ENCODE peak calls at places on chromosome 16, in four cellular contexts. One of them, this sample, is unnamed.

GRCh38 chr16:86834451-86835035 is 256.2 kb downstream of the FOXL1 start:
- DNase-seq in frontal cortex: no peak
- DNase-seq in stimulated activated CD4-positive, alpha-beta T cell treated with anti-CD3 and anti-CD28 coated beads, Interleukin-15, amount 100 ng/mL, for 1 hour: no peak
- DNase-seq in activated naive CD4-positive, alpha-beta T cell treated with anti-CD3 and anti-CD28 coated beads for 36 hours: no peak
- DNase-seq in this sample: no peak

GRCh38 chr16:84648595-84649510 is 542 bp downstream of the KLHL36 start:
- DNase-seq in frontal cortex: peak
- DNase-seq in stimulated activated CD4-positive, alpha-beta T cell treated with anti-CD3 and anti-CD28 coated beads, Interleukin-15, amount 100 ng/mL, for 1 hour: peak
- DNase-seq in activated naive CD4-positive, alpha-beta T cell treated with anti-CD3 and anti-CD28 coated beads for 36 hours: peak
- DNase-seq in this sample: no peak

GRCh38 chr16:56107944-56108583 is 83.2 kb upstream of the GNAO1 start:
- DNase-seq in stimulated activated CD4-positive, alpha-beta T cell treated with anti-CD3 and anti-CD28 coated beads, Interleukin-15, amount 100 ng/mL, for 1 hour: no peak
- DNase-seq in activated naive CD4-positive, alpha-beta T cell treated with anti-CD3 and anti-CD28 coated beads for 36 hours: no peak
- DNase-seq in frontal cortex: peak
- DNase-seq in this sample: peak

GRCh38 chr16:57091990-57092785 is at the start of gene CPNE2:
- DNase-seq in stimulated activated CD4-positive, alpha-beta T cell treated with anti-CD3 and anti-CD28 coated beads, Interleukin-15, amount 100 ng/mL, for 1 hour: peak
- DNase-seq in activated naive CD4-positive, alpha-beta T cell treated with anti-CD3 and anti-CD28 coated beads for 36 hours: peak
- DNase-seq in frontal cortex: peak
- DNase-seq in this sample: no peak

GRCh38 chr16:6913535-6913934 is 419.1 kb upstream of the RBFOX1 start:
- DNase-seq in frontal cortex: no peak
- DNase-seq in stimulated activated CD4-positive, alpha-beta T cell treated with anti-CD3 and anti-CD28 coated beads, Interleukin-15, amount 100 ng/mL, for 1 hour: no peak
- DNase-seq in activated naive CD4-positive, alpha-beta T cell treated with anti-CD3 and anti-CD28 coated beads for 36 hours: no peak
- DNase-seq in this sample: no peak

GRCh38 chr16:85395207-85395912 is 217.8 kb upstream of the GSE1 start:
- DNase-seq in frontal cortex: no peak
- DNase-seq in activated naive CD4-positive, alpha-beta T cell treated with anti-CD3 and anti-CD28 coated beads for 36 hours: peak
- DNase-seq in stimulated activated CD4-positive, alpha-beta T cell treated with anti-CD3 and anti-CD28 coated beads, Interleukin-15, amount 100 ng/mL, for 1 hour: no peak
- DNase-seq in this sample: no peak

GRCh38 chr16:86059253-86060171 is 160.6 kb downstream of the IRF8 start:
- DNase-seq in stimulated activated CD4-positive, alpha-beta T cell treated with anti-CD3 and anti-CD28 coated beads, Interleukin-15, amount 100 ng/mL, for 1 hour: no peak
- DNase-seq in activated naive CD4-positive, alpha-beta T cell treated with anti-CD3 and anti-CD28 coated beads for 36 hours: no peak
- DNase-seq in frontal cortex: no peak
- DNase-seq in this sample: no peak

GRCh38 chr16:87056083-87056482 is 261.1 kb downstream of the C16orf95 start:
- DNase-seq in activated naive CD4-positive, alpha-beta T cell treated with anti-CD3 and anti-CD28 coated beads for 36 hours: no peak
- DNase-seq in frontal cortex: no peak
- DNase-seq in stimulated activated CD4-positive, alpha-beta T cell treated with anti-CD3 and anti-CD28 coated beads, Interleukin-15, amount 100 ng/mL, for 1 hour: no peak
- DNase-seq in this sample: no peak

GRCh38 chr16:85735225-85735722 is 15.6 kb downstream of the C16orf74 start:
- DNase-seq in frontal cortex: no peak
- DNase-seq in activated naive CD4-positive, alpha-beta T cell treated with anti-CD3 and anti-CD28 coated beads for 36 hours: peak
- DNase-seq in stimulated activated CD4-positive, alpha-beta T cell treated with anti-CD3 and anti-CD28 coated beads, Interleukin-15, amount 100 ng/mL, for 1 hour: no peak
- DNase-seq in this sample: no peak

GRCh38 chr16:46947900-46948547 is 25.4 kb downstream of the DNAJA2 start:
- DNase-seq in stimulated activated CD4-positive, alpha-beta T cell treated with anti-CD3 and anti-CD28 coated beads, Interleukin-15, amount 100 ng/mL, for 1 hour: no peak
- DNase-seq in activated naive CD4-positive, alpha-beta T cell treated with anti-CD3 and anti-CD28 coated beads for 36 hours: peak
- DNase-seq in frontal cortex: no peak
- DNase-seq in this sample: no peak

This sample was measured in esophagus muscularis mucosa.